ENCODE peak calls at places on chromosomes 4 and X, in nine cellular contexts. I is activated naive CD4-positive, alpha-beta T cell treated with anti-CD3 and anti-CD28 coated beads, Interleukin-2, amount 10 ng/mL, durations not matched to agents 7 days and 5 days; W is ureter; B is stimulated activated CD4-positive, alpha-beta T cell treated with anti-CD3 and anti-CD28 coated beads, Interleukin-15, amount 100 ng/mL, for 1 hour; L is lower leg skin; S is Karpas-422; M is head of caudate nucleus; Y is foreskin fibroblast; O is naive thymus-derived CD8-positive, alpha-beta T cell. X is an unnamed sample.

GRCh38 chr4:304987-305680 is at the start of gene ZNF732:
- DNase-seq in I (no peak), W (peak), B (no peak), L (no peak), S (peak), M (peak), Y (peak), O (no peak), X (no peak)

GRCh38 chrX:104195013-104195412 is 28.8 kb downstream of the FAM199X start:
- DNase-seq in I (no peak), W (no peak), B (no peak), L (no peak), S (no peak), M (no peak), Y (no peak), O (no peak), X (no peak)

GRCh38 chr4:4664234-4664633 is 122.4 kb upstream of the STX18 start:
- DNase-seq in I (no peak), W (no peak), B (no peak), L (no peak), S (no peak), M (no peak), Y (no peak), O (no peak), X (no peak)

GRCh38 chrX:25941087-25941486 is 197.1 kb upstream of the MAGEB18 start:
- DNase-seq in I (no peak), W (no peak), B (no peak), L (no peak), S (no peak), M (no peak), Y (peak), O (no peak), X (no peak)

GRCh38 chrX:119686087-119686639 is 6.8 kb downstream of the SEPTIN6 start:
- DNase-seq in I (peak), W (no peak), B (no peak), L (no peak), S (peak), M (no peak), Y (no peak), O (no peak), X (peak)

GRCh38 chrX:46208225-46208854 is 336.9 kb downstream of the ZNF674 start:
- DNase-seq in I (no peak), W (no peak), B (no peak), L (no peak), S (no peak), M (no peak), Y (peak), O (no peak), X (peak)

GRCh38 chr4:170741856-170742255 is 652.1 kb upstream of the AADAT start:
- DNase-seq in I (no peak), W (no peak), B (no peak), L (no peak), S (no peak), M (no peak), Y (no peak), O (no peak), X (no peak)

GRCh38 chrX:21683910-21684309 is 25.8 kb upstream of the KLHL34 start:
- DNase-seq in I (no peak), W (no peak), B (no peak), L (no peak), S (no peak), M (no peak), Y (no peak), O (no peak), X (no peak)

GRCh38 chr4:161320377-161320776 is 843.4 kb downstream of the FSTL5 start:
- DNase-seq in I (no peak), W (no peak), B (no peak), L (no peak), S (peak), M (peak), Y (no peak), O (no peak), X (peak)

GRCh38 chrX:41412261-41413167 is 34.6 kb upstream of the NYX start:
- DNase-seq in I (no peak), W (no peak), B (no peak), L (no peak), S (peak), M (no peak), Y (no peak), O (no peak), X (no peak)

GRCh38 chr4:175127314-175127713 is 209.2 kb downstream of the ADAM29 start:
- DNase-seq in I (no peak), W (no peak), B (no peak), L (no peak), S (no peak), M (no peak), Y (no peak), O (no peak), X (no peak)

GRCh38 chr4:26105815-26106699 is 192.0 kb downstream of the SMIM20 start:
- DNase-seq in I (no peak), W (no peak), B (no peak), L (no peak), S (no peak), M (no peak), Y (peak), O (no peak), X (no peak)

GRCh38 chr4:10893417-10893816 is 208.8 kb upstream of the CLNK start:
- DNase-seq in I (no peak), W (no peak), B (no peak), L (no peak), S (no peak), M (no peak), Y (no peak), O (no peak), X (no peak)

GRCh38 chr4:165493359-165493758 is 114.6 kb downstream of the CPE start:
- DNase-seq in I (peak), W (peak), B (peak), L (peak), S (peak), M (peak), Y (peak), O (peak), X (peak)

GRCh38 chr4:154158756-154159155 is 332.8 kb downstream of the DCHS2 start:
- DNase-seq in I (no peak), W (no peak), B (no peak), L (no peak), S (no peak), M (no peak), Y (no peak), O (no peak), X (no peak)

GRCh38 chr4:127631420-127631819 is 1.3 kb upstream of the INTU start:
- DNase-seq in I (no peak), W (no peak), B (no peak), L (no peak), S (no peak), M (no peak), Y (peak), O (no peak), X (no peak)

GRCh38 chr4:56342746-56343145 is 44.5 kb downstream of the AASDH start:
- DNase-seq in I (no peak), W (no peak), B (no peak), L (no peak), S (no peak), M (no peak), Y (no peak), O (no peak), X (no peak)

GRCh38 chr4:139823746-139824145 is 158.1 kb downstream of the MGST2 start:
- DNase-seq in I (no peak), W (no peak), B (no peak), L (no peak), S (no peak), M (no peak), Y (no peak), O (no peak), X (no peak)

GRCh38 chr4:113539408-113539807 is 222.1 kb downstream of the CAMK2D start:
- DNase-seq in I (no peak), W (no peak), B (no peak), L (no peak), S (no peak), M (no peak), Y (peak), O (no peak), X (peak)

GRCh38 chr4:6011686-6012085 is 6.5 kb downstream of the C4orf50 start:
- DNase-seq in I (no peak), W (peak), B (no peak), L (no peak), S (no peak), M (peak), Y (no peak), O (no peak), X (no peak)

GRCh38 chrX:48761674-48762471 is at the start of gene GLOD5:
- DNase-seq in I (peak), W (peak), B (no peak), L (no peak), S (peak), M (no peak), Y (no peak), O (no peak), X (no peak)

X was measured in GM06990.